ENCODE peak calls at places on chromosomes 13 and 19, in four cellular contexts. I is endodermal cell; G is WERI-Rb-1; N is CD4-positive, alpha-beta T cell. L is an unnamed sample.

GRCh38 chr19:18879579-18880373 is 16.2 kb downstream of the CERS1 start:
- DNase-seq in I (peak; percentile 89), G (peak; percentile 57), N (no peak), L (no peak)

GRCh38 chr13:94710881-94711560 is 1.3 kb downstream of the SOX21 start:
- DNase-seq in N (no peak), I (peak; percentile 86), G (peak; percentile 70), L (no peak)

GRCh38 chr13:112760931-112761330 is 71.1 kb downstream of the ATP11A start:
- DNase-seq in G (no peak), I (no peak), N (no peak), L (no peak)

GRCh38 chr19:1266818-1267440 is 2.2 kb upstream of the CIRBP start:
- DNase-seq in N (no peak), G (peak; percentile 68), I (peak; percentile 93), L (peak; percentile 55)

GRCh38 chr19:11485245-11485837 is 4.5 kb upstream of the ELAVL3 start:
- DNase-seq in G (no peak), I (no peak), N (no peak), L (no peak)

GRCh38 chr13:51286135-51287002 is 53.1 kb upstream of the SERPINE3 start:
- DNase-seq in I (peak; percentile 96), N (peak; percentile 45), G (peak; percentile 65), L (peak; percentile 28)

GRCh38 chr19:8456064-8456463 is 11.3 kb downstream of the HNRNPM start:
- DNase-seq in N (no peak), G (peak; percentile 18), I (peak; percentile 84), L (no peak)

GRCh38 chr13:50744261-50744660 is 99.2 kb downstream of the DLEU7 start:
- DNase-seq in G (no peak), N (no peak), I (no peak), L (no peak)

GRCh38 chr19:31784631-31785237 is 435.5 kb upstream of the TSHZ3 start:
- DNase-seq in N (no peak), G (peak; percentile 10), I (peak; percentile 52), L (no peak)

GRCh38 chr13:30714629-30715028 is 20.7 kb upstream of the ALOX5AP start:
- DNase-seq in I (peak; percentile 18), G (no peak), N (no peak), L (no peak)

GRCh38 chr19:15418112-15418587 is 638 bp downstream of the AKAP8L start:
- DNase-seq in G (peak; percentile 30), N (no peak), I (no peak), L (no peak)

GRCh38 chr19:33297401-33298145 is 4.8 kb downstream of the CEBPA start:
- DNase-seq in I (peak; percentile 48), N (no peak), G (no peak), L (no peak)

GRCh38 chr13:75437582-75438318 is 44.2 kb downstream of the TBC1D4 start:
- DNase-seq in I (no peak), G (no peak), N (no peak), L (no peak)

GRCh38 chr13:31213681-31214289 is 14.0 kb downstream of the B3GLCT start:
- DNase-seq in N (no peak), I (no peak), G (peak; percentile 9), L (no peak)

GRCh38 chr13:59437902-59438301 is 725.8 kb downstream of the DIAPH3 start:
- DNase-seq in N (no peak), I (no peak), G (no peak), L (no peak)

GRCh38 chr13:77422724-77423123 is 95.8 kb upstream of the MYCBP2 start:
- DNase-seq in G (no peak), I (no peak), N (no peak), L (no peak)

GRCh38 chr19:51078104-51078503 is 4.6 kb downstream of the KLK14 start:
- DNase-seq in G (no peak), N (no peak), I (no peak), L (no peak)

GRCh38 chr19:33403973-33404304 is 30.4 kb downstream of the CEBPG start:
- DNase-seq in I (no peak), G (no peak), N (no peak), L (no peak)

GRCh38 chr19:17579523-17580244 is 24.2 kb downstream of the COLGALT1 start:
- DNase-seq in I (peak; percentile 96), G (peak; percentile 59), N (no peak), L (no peak)

GRCh38 chr19:17575871-17576757 is 20.7 kb downstream of the COLGALT1 start:
- DNase-seq in N (no peak), G (peak; percentile 33), I (no peak), L (no peak)

GRCh38 chr19:17580470-17581000 is 25.1 kb downstream of the COLGALT1 start:
- DNase-seq in I (no peak), N (no peak), G (no peak), L (no peak)

GRCh38 chr19:17577698-17578097 is 22.2 kb downstream of the COLGALT1 start:
- DNase-seq in I (no peak), N (no peak), G (no peak), L (no peak)

GRCh38 chr19:17576758-17577532 is 21.5 kb downstream of the COLGALT1 start:
- DNase-seq in I (peak; percentile 100), N (no peak), G (peak; percentile 47), L (no peak)
- H3K9me3 ChIP-seq in I (no peaks in the 10 kb centered on the region), N (no peaks in the 10 kb centered on the region), G (no peaks in the 10 kb centered on the region), L (no peaks in the 10 kb centered on the region)

GRCh38 chr13:19056355-19056880 is 125.2 kb downstream of the TUBA3C start:
- DNase-seq in G (no peak), I (no peak), N (no peak), L (no peak)
- H3K9me3 ChIP-seq in G (peaks cover 3% of the 10 kb centered on the region), I (peaks cover 64% of the 10 kb centered on the region), N (no peaks in the 10 kb centered on the region), L (no peaks in the 10 kb centered on the region)

DNA sequence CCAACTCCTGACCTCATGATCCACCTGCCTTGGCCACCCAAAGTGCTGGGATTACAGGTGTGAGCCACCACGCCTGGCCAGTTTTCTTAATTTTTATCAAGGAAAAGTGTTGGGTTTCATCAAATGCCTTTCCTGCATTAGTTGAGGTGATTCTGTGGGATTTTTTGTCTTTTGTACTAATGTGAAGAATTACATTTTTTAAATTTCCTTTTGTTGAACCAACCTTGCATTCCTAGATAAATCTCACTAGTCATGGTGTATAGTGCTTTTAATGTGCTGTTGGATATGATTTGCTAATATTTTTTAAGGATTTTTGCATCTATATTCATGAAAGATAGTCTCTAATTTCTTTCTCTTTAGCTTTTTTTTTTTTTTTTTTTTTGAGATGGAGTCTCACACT is 2.4 kb upstream of the ZNF560 start:
- DNase-seq in I (no peak), G (no peak), N (no peak), L (no peak)
- H3K9me3 ChIP-seq in I (peaks cover 49% of the 10 kb centered on the region), G (peaks cover 29% of the 10 kb centered on the region), N (peaks cover 76% of the 10 kb centered on the region), L (no peaks in the 10 kb centered on the region)

DNA sequence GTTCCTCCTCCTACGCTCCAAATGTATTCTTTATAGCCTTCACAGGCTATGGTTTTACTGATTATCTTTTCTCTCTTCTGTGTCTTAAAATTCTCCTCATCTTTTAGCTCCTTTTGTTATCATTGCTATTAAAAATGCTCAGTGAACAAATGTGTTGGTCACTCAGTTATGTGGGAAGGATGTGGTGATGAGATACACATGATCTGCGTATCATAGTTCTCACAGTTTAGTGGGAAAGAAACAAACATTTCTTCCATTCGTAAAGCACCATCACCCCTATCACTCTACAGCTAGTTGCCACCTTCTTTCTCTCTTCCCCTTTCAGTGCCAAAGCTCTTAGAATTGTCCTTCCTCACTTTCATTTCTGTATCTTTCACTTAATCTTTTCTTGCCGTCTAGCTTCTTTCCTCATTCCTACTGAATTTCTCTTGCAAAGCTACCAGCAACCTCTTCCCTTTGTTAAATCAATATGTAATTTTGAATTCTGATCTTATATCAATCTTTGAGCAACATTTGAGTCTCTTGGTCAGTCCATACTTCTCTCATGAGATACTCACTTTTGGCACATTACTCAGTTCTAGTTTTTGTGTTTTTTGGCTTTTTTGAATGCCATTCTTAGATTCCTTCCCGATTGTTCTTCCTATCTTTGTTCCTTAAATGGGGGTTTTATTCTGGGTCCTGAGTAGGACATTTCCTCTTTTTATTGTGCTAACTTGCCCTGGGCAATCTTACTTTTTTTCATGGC is 122.2 kb downstream of the PCCA start:
- DNase-seq in N (no peak), G (no peak), I (no peak), L (no peak)
- H3K9me3 ChIP-seq in N (no peaks in the 10 kb centered on the region), G (no peaks in the 10 kb centered on the region), I (no peaks in the 10 kb centered on the region), L (no peaks in the 10 kb centered on the region)